ENCODE peak calls at places on chromosomes 3 and 15, in ten cellular contexts. P is psoas muscle, M is fibroblast of villous mesenchyme, O is IMR-90, L is astrocyte of the cerebellum, X is AG09309, S is astrocyte of the spinal cord, F is bronchial epithelial cell, G is breast epithelium, H is cardiac fibroblast. R is an unnamed sample.

GRCh38 chr3:8619548-8619947 is 25.1 kb downstream of the SSUH2 start:
- DNase-seq in F (peak), H (peak), X (no peak), G (no peak), M (peak), S (peak), L (peak), O (peak), P (no peak), R (peak)

GRCh38 chr15:77064539-77065308 is 6.2 kb downstream of the TSPAN3 start:
- DNase-seq in L (no peak), P (no peak), M (peak), G (no peak), X (no peak), O (peak), S (peak), F (peak), H (peak), R (no peak)

GRCh38 chr3:11651900-11652299 is 8.2 kb upstream of the VGLL4 start:
- DNase-seq in O (peak), G (no peak), X (no peak), L (no peak), S (peak), P (no peak), F (peak), H (peak), M (peak), R (peak)

GRCh38 chr15:28990390-28990789 is 104.6 kb downstream of the APBA2 start:
- DNase-seq in O (no peak), P (no peak), L (no peak), M (no peak), H (no peak), F (no peak), X (no peak), S (no peak), G (no peak), R (no peak)

GRCh38 chr3:148077318-148077923 is 620.3 kb upstream of the AGTR1 start:
- DNase-seq in G (no peak), F (peak), P (no peak), X (no peak), L (no peak), H (peak), O (peak), S (peak), M (peak), R (peak)

GRCh38 chr3:177946965-177947364 is 589.3 kb upstream of the KCNMB2 start:
- DNase-seq in L (no peak), P (no peak), H (peak), M (peak), O (peak), F (no peak), X (peak), S (no peak), G (no peak), R (peak)

GRCh38 chr3:188749010-188749617 is 422.7 kb upstream of the TPRG1 start:
- DNase-seq in M (no peak), S (no peak), P (no peak), F (peak), G (no peak), O (no peak), X (no peak), L (no peak), H (peak), R (no peak)

GRCh38 chr3:11548721-11549131 is 95.0 kb downstream of the VGLL4 start:
- DNase-seq in F (peak), H (peak), L (peak), O (peak), P (no peak), M (peak), G (no peak), X (no peak), S (peak), R (peak)

GRCh38 chr15:69414702-69415161 is 583 bp downstream of the KIF23 start:
- DNase-seq in P (no peak), F (peak), G (peak), L (peak), X (peak), H (peak), S (peak), O (peak), M (peak), R (peak)

GRCh38 chr15:81189583-81190283 is 6.9 kb upstream of the IL16 start:
- DNase-seq in S (peak), O (peak), M (peak), G (peak), X (peak), L (no peak), H (peak), P (peak), F (no peak), R (peak)

GRCh38 chr15:68773036-68773435 is 47.7 kb downstream of the ANP32A start:
- DNase-seq in L (no peak), F (no peak), P (no peak), O (no peak), S (no peak), M (no peak), G (no peak), H (no peak), X (no peak), R (no peak)

GRCh38 chr3:24400015-24400414 is 94.6 kb downstream of the THRB start:
- DNase-seq in L (no peak), S (no peak), O (no peak), M (no peak), G (no peak), H (no peak), X (no peak), P (no peak), F (no peak), R (no peak)

GRCh38 chr15:95770191-95770590 is 560.3 kb upstream of the NR2F2 start:
- DNase-seq in F (peak), G (no peak), L (peak), X (no peak), S (peak), P (no peak), H (peak), M (no peak), O (peak), R (peak)

GRCh38 chr3:161266731-161267150 is 45.6 kb downstream of the NMD3 start:
- DNase-seq in F (peak), O (peak), G (no peak), M (peak), X (peak), P (no peak), H (peak), L (peak), S (peak), R (peak)

GRCh38 chr3:50138266-50139230 is 16.6 kb upstream of the SEMA3F start:
- DNase-seq in P (no peak), H (no peak), X (no peak), G (no peak), L (no peak), F (peak), M (no peak), O (no peak), S (no peak), R (no peak)

GRCh38 chr3:130918328-130918727 is 24.4 kb downstream of the ATP2C1 start:
- DNase-seq in F (no peak), G (no peak), L (no peak), M (no peak), S (no peak), X (no peak), H (no peak), P (no peak), O (no peak), R (no peak)

GRCh38 chr3:15336057-15336456 is 3.7 kb upstream of the SH3BP5 start:
- DNase-seq in S (no peak), X (no peak), L (no peak), P (no peak), M (no peak), G (no peak), O (no peak), H (no peak), F (no peak), R (no peak)

GRCh38 chr3:44932271-44932670 is 43.7 kb downstream of the ZDHHC3 start:
- DNase-seq in M (no peak), G (no peak), P (no peak), H (no peak), O (no peak), L (no peak), F (no peak), X (no peak), S (no peak), R (no peak)

GRCh38 chr3:189117087-189117486 is 54.7 kb upstream of the TPRG1 start:
- DNase-seq in F (no peak), H (no peak), L (no peak), M (no peak), G (no peak), X (no peak), P (no peak), S (no peak), O (no peak), R (no peak)

GRCh38 chr3:25468866-25469319 is 40.8 kb downstream of the RARB start:
- DNase-seq in S (peak), O (no peak), M (peak), L (no peak), G (peak), H (peak), X (peak), F (no peak), P (peak), R (peak)

GRCh38 chr3:8488436-8488835 is 13.2 kb upstream of the LMCD1 start:
- DNase-seq in L (no peak), P (no peak), M (no peak), S (no peak), G (no peak), F (no peak), X (no peak), H (peak), O (no peak), R (peak)

GRCh38 chr15:99387769-99388168 is 136.5 kb downstream of the LRRC28 start:
- DNase-seq in H (no peak), G (no peak), M (no peak), S (no peak), X (no peak), P (no peak), L (no peak), O (no peak), F (no peak), R (no peak)

GRCh38 chr15:78663703-78664102 is 22.7 kb upstream of the CHRNB4 start:
- DNase-seq in F (no peak), S (no peak), M (no peak), P (no peak), L (no peak), X (no peak), G (no peak), O (no peak), H (no peak), R (no peak)

GRCh38 chr3:136567599-136568188 is 184.5 kb downstream of the STAG1 start:
- DNase-seq in P (no peak), F (no peak), G (no peak), O (no peak), L (no peak), S (no peak), X (no peak), H (no peak), M (no peak), R (no peak)

GRCh38 chr3:149233323-149233722 is 11.7 kb upstream of the CP start:
- DNase-seq in S (no peak), O (no peak), F (no peak), H (no peak), L (no peak), P (no peak), G (no peak), X (no peak), M (no peak), R (no peak)

GRCh38 chr3:108093616-108094015 is 2.8 kb upstream of the CD47 start:
- DNase-seq in H (no peak), O (no peak), G (no peak), M (no peak), F (no peak), S (no peak), P (no peak), X (no peak), L (no peak), R (no peak)

GRCh38 chr3:106610362-106610997 is 741.7 kb upstream of the CBLB start:
- DNase-seq in F (peak), X (no peak), H (peak), P (no peak), L (no peak), M (peak), O (peak), G (no peak), S (peak), R (peak)

GRCh38 chr15:95804484-95804883 is 526.0 kb upstream of the NR2F2 start:
- DNase-seq in F (no peak), P (no peak), X (no peak), M (no peak), G (no peak), L (no peak), O (no peak), H (no peak), S (no peak), R (no peak)

GRCh38 chr15:69154684-69155083 is 5.8 kb upstream of the GLCE start:
- DNase-seq in O (peak), S (peak), L (peak), F (peak), P (no peak), M (peak), H (peak), G (no peak), X (peak), R (peak)

GRCh38 chr3:127043731-127044510 is 61.0 kb downstream of the PLXNA1 start:
- DNase-seq in G (no peak), P (peak), S (no peak), H (no peak), O (no peak), M (no peak), X (no peak), F (peak), L (no peak), R (no peak)

GRCh38 chr3:123310186-123310585 is 108.4 kb downstream of the SEC22A start:
- DNase-seq in G (no peak), F (no peak), S (no peak), O (no peak), H (no peak), P (peak), L (no peak), M (no peak), X (no peak), R (no peak)

GRCh38 chr3:126137490-126138130 is 42.8 kb downstream of the ALDH1L1 start:
- DNase-seq in O (no peak), S (no peak), L (no peak), H (no peak), X (no peak), M (no peak), P (peak), G (no peak), F (no peak), R (no peak)

GRCh38 chr15:85071061-85071460 is 89.4 kb downstream of the PDE8A start:
- DNase-seq in O (no peak), M (no peak), H (no peak), L (no peak), X (no peak), S (no peak), F (no peak), P (no peak), G (no peak), R (no peak)

GRCh38 chr3:182393151-182393550 is 400.2 kb upstream of the ATP11B start:
- DNase-seq in S (no peak), P (no peak), X (no peak), L (no peak), O (no peak), H (no peak), G (no peak), M (no peak), F (no peak), R (no peak)

GRCh38 chr3:135994708-135995335 is 29.3 kb downstream of the PPP2R3A start:
- DNase-seq in S (no peak), H (no peak), G (no peak), X (no peak), O (no peak), M (no peak), P (peak), F (no peak), L (no peak), R (no peak)

GRCh38 chr3:150057227-150057626 is 86.5 kb upstream of the PFN2 start:
- DNase-seq in O (no peak), L (no peak), F (no peak), G (no peak), P (no peak), S (no peak), H (no peak), M (no peak), X (no peak), R (no peak)

GRCh38 chr15:60493166-60493565 is 14.2 kb upstream of the ICE2 start:
- DNase-seq in M (no peak), L (no peak), X (no peak), H (no peak), P (no peak), G (no peak), O (no peak), S (no peak), F (no peak), R (no peak)

GRCh38 chr15:24916305-24917009 is 38.3 kb upstream of the SNRPN start:
- DNase-seq in P (no peak), F (no peak), G (no peak), S (no peak), O (no peak), H (no peak), X (no peak), L (no peak), M (no peak), R (no peak)
- H3K4me3 ChIP-seq in P (no peak), F (no peak), G (no peak), S (no peak), O (no peak), H (no peak), X (no peak), L (no peak), M (no peak), R (no peak)

GRCh38 chr3:58784888-58785287 is 118.3 kb upstream of the FAM3D start:
- DNase-seq in O (no peak), X (no peak), L (no peak), F (no peak), G (no peak), S (no peak), M (no peak), P (no peak), H (no peak), R (no peak)

GRCh38 chr3:58779934-58780333 is 113.4 kb upstream of the FAM3D start:
- DNase-seq in M (no peak), F (no peak), P (no peak), S (no peak), X (no peak), O (no peak), G (no peak), L (no peak), H (no peak), R (no peak)

GRCh38 chr3:58784425-58784824 is 117.9 kb upstream of the FAM3D start:
- DNase-seq in F (no peak), M (no peak), P (no peak), G (no peak), L (no peak), X (no peak), H (no peak), O (no peak), S (no peak), R (no peak)

DNA sequence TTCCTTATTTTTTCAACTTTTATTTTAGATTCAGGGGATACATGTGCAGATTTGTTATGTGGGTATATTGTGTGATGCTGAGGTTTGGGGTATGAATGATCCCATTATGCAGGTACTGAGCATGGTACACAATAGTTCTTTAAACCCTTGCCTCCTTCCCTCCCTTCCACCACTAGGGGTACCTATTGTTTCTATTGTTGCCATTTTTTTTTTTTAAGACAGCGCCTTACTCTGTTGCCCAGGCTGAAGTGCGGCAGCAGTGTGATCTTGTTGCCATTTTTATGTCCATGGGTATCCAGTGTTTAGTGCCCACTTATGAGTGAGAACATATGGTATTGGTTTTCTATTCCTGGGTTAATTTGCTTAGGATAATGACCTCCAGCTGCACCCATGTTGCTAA is 117.3 kb upstream of the FAM3D start:
- DNase-seq in F (no peak), O (no peak), L (no peak), M (no peak), S (no peak), H (no peak), P (no peak), G (no peak), X (no peak), R (no peak)
- TF ChIP-seq CTCF in F (no peak), O (no peak), L (no peak), M (no peak), S (no peak), H (no peak), P (no peak), G (no peak), X (no peak), R (no peak)

DNA sequence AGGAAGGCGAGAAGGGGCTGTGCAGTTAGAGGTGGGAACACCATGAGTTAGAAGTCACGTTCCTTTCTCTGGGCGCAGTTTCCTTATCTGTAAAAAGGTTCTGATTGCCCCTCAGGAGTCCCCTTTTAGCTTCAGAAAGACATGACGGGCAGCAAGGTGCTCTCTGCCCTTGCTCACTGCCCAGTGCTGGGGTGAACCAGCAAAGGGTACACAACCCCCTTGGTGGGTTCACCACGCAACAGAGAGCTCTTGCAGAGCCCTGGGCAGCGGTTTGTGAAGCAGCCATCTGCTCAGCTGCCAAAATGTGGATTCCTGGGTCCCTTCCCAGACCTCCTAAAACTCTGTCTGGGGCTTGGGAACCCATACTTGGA is 883 bp downstream of the GCHFR start:
- DNase-seq in P (peak), O (no peak), X (no peak), H (no peak), S (no peak), M (no peak), F (no peak), L (no peak), G (no peak), R (no peak)
- H3K4me3 ChIP-seq in P (peak), O (peak), X (no peak), H (peak), S (peak), M (peak), F (no peak), L (peak), G (peak), R (peak)

GRCh38 chr3:19757773-19758172 is 176.2 kb downstream of the EFHB start:
- DNase-seq in S (no peak), P (no peak), G (no peak), H (no peak), F (peak), L (no peak), X (no peak), M (no peak), O (no peak), R (no peak)
- TF ChIP-seq CTCF in S (no peak), P (no peak), G (no peak), H (no peak), F (no peak), L (no peak), X (no peak), M (no peak), O (no peak), R (no peak)

DNA sequence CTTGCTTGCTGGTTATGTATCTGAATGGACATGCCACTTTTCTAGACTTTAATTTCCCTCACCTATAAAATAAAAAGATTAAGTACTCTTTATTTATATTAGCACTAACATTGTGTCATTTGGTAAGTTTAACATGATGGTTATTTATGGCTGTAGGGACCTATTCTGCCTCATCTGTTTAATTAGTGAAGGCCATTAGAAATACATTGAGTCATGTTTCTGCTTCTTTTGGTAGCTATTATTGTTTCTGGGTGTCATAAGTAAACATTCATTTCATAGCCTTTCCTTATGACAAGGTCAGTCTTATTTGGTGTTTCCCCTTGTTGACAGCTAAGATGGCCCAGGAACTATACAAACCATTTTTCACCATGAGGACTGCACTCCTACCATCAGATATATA is 39.4 kb downstream of the SRP14 start:
- DNase-seq in F (peak), H (no peak), G (no peak), S (no peak), P (no peak), M (no peak), L (no peak), X (no peak), O (no peak), R (no peak)
- H3K4me3 ChIP-seq in F (no peak), H (no peak), G (no peak), S (no peak), P (no peak), M (no peak), L (no peak), X (no peak), O (no peak), R (no peak)

GRCh38 chr3:73867524-73867923 is 242.8 kb upstream of the PDZRN3 start:
- DNase-seq in P (no peak), G (no peak), O (no peak), H (no peak), X (no peak), L (no peak), M (no peak), S (no peak), F (no peak), R (no peak)

GRCh38 chr3:73874596-73874995 is 249.9 kb upstream of the PDZRN3 start:
- DNase-seq in G (no peak), F (no peak), X (no peak), L (no peak), P (no peak), O (no peak), S (no peak), H (no peak), M (no peak), R (no peak)

GRCh38 chr3:73863546-73864079 is 238.9 kb upstream of the PDZRN3 start:
- DNase-seq in P (no peak), F (no peak), S (no peak), O (no peak), M (no peak), G (no peak), L (no peak), X (no peak), H (no peak), R (no peak)

GRCh38 chr3:73868688-73869315 is 244.1 kb upstream of the PDZRN3 start:
- DNase-seq in O (peak), G (no peak), L (peak), P (no peak), H (peak), M (peak), F (peak), S (peak), X (peak), R (peak)
- TF ChIP-seq CTCF in O (peak), G (peak), L (peak), P (peak), H (peak), M (peak), F (peak), S (peak), X (peak), R (peak)

R was measured in AG10803.